ENCODE peak calls at places on chromosomes 3 and 15, in six cellular contexts. One of them, this sample, is unnamed.

GRCh38 chr15:92864127-92864814 is 35.9 kb upstream of the CHD2 start:
- DNase-seq in OCI-LY7: peak; percentile 51
- DNase-seq in AG04450: no peak
- DNase-seq in astrocyte: no peak
- DNase-seq in spleen: no peak
- DNase-seq in psoas muscle: no peak
- DNase-seq in this sample: no peak

GRCh38 chr15:79680721-79681120 is 216.1 kb downstream of the MTHFS start:
- DNase-seq in OCI-LY7: no peak
- DNase-seq in AG04450: peak; percentile 46
- DNase-seq in astrocyte: peak; percentile 84
- DNase-seq in spleen: no peak
- DNase-seq in psoas muscle: no peak
- DNase-seq in this sample: peak; percentile 56

GRCh38 chr3:14676881-14677280 is 1.9 kb downstream of the C3orf20 start:
- DNase-seq in OCI-LY7: no peak
- DNase-seq in AG04450: no peak
- DNase-seq in astrocyte: no peak
- DNase-seq in spleen: no peak
- DNase-seq in psoas muscle: no peak
- DNase-seq in this sample: no peak

GRCh38 chr3:191210032-191210431 is 11.0 kb downstream of the OSTN start:
- DNase-seq in OCI-LY7: no peak
- DNase-seq in AG04450: no peak
- DNase-seq in astrocyte: no peak
- DNase-seq in spleen: no peak
- DNase-seq in psoas muscle: no peak
- DNase-seq in this sample: no peak

GRCh38 chr15:77762747-77763146 is 130.0 kb upstream of the LINGO1 start:
- DNase-seq in OCI-LY7: no peak
- DNase-seq in AG04450: no peak
- DNase-seq in astrocyte: no peak
- DNase-seq in spleen: no peak
- DNase-seq in psoas muscle: no peak
- DNase-seq in this sample: no peak

GRCh38 chr3:50606596-50606995 is 5.0 kb downstream of the CISH start:
- DNase-seq in OCI-LY7: no peak
- DNase-seq in AG04450: no peak
- DNase-seq in astrocyte: no peak
- DNase-seq in spleen: no peak
- DNase-seq in psoas muscle: no peak
- DNase-seq in this sample: no peak

GRCh38 chr15:80785335-80785734 is 6.2 kb downstream of the CEMIP start:
- DNase-seq in OCI-LY7: no peak
- DNase-seq in AG04450: no peak
- DNase-seq in astrocyte: no peak
- DNase-seq in spleen: no peak
- DNase-seq in psoas muscle: no peak
- DNase-seq in this sample: peak; percentile 10

GRCh38 chr3:151394611-151395010 is 10.1 kb upstream of the P2RY12 start:
- DNase-seq in OCI-LY7: no peak
- DNase-seq in AG04450: no peak
- DNase-seq in astrocyte: no peak
- DNase-seq in spleen: no peak
- DNase-seq in psoas muscle: no peak
- DNase-seq in this sample: no peak

GRCh38 chr3:171163724-171164465 is 137.4 kb upstream of the SLC2A2 start:
- DNase-seq in OCI-LY7: no peak
- DNase-seq in AG04450: no peak
- DNase-seq in astrocyte: no peak
- DNase-seq in spleen: no peak
- DNase-seq in psoas muscle: no peak
- DNase-seq in this sample: no peak

GRCh38 chr3:156448300-156448699 is 106.6 kb downstream of the SSR3 start:
- DNase-seq in OCI-LY7: peak; percentile 36
- DNase-seq in AG04450: no peak
- DNase-seq in astrocyte: no peak
- DNase-seq in spleen: no peak
- DNase-seq in psoas muscle: no peak
- DNase-seq in this sample: peak; percentile 46

GRCh38 chr3:149576071-149576564 is 81.7 kb downstream of the WWTR1 start:
- DNase-seq in OCI-LY7: no peak
- DNase-seq in AG04450: peak; percentile 90
- DNase-seq in astrocyte: peak; percentile 99
- DNase-seq in spleen: no peak
- DNase-seq in psoas muscle: no peak
- DNase-seq in this sample: peak; percentile 98

GRCh38 chr3:13850161-13850945 is 29.5 kb downstream of the WNT7A start:
- DNase-seq in OCI-LY7: no peak
- DNase-seq in AG04450: no peak
- DNase-seq in astrocyte: peak; percentile 12
- DNase-seq in spleen: peak; percentile 68
- DNase-seq in psoas muscle: no peak
- DNase-seq in this sample: no peak

GRCh38 chr3:170862618-170863374 is 7.2 kb downstream of the RPL22L1 start:
- DNase-seq in OCI-LY7: no peak
- DNase-seq in AG04450: no peak
- DNase-seq in astrocyte: peak; percentile 32
- DNase-seq in spleen: no peak
- DNase-seq in psoas muscle: no peak
- DNase-seq in this sample: peak; percentile 27

GRCh38 chr3:48662753-48663488 is at the start of gene CELSR3:
- DNase-seq in OCI-LY7: peak; percentile 95
- DNase-seq in AG04450: peak; percentile 85
- DNase-seq in astrocyte: peak; percentile 84
- DNase-seq in spleen: no peak
- DNase-seq in psoas muscle: peak; percentile 61
- DNase-seq in this sample: peak; percentile 90

GRCh38 chr3:25412269-25412668 is 15.8 kb upstream of the RARB start:
- DNase-seq in OCI-LY7: no peak
- DNase-seq in AG04450: no peak
- DNase-seq in astrocyte: no peak
- DNase-seq in spleen: no peak
- DNase-seq in psoas muscle: no peak
- DNase-seq in this sample: peak; percentile 57

GRCh38 chr3:142574665-142575064 is 3.9 kb downstream of the ATR start:
- DNase-seq in OCI-LY7: no peak
- DNase-seq in AG04450: no peak
- DNase-seq in astrocyte: no peak
- DNase-seq in spleen: no peak
- DNase-seq in psoas muscle: no peak
- DNase-seq in this sample: no peak

GRCh38 chr3:142580061-142580423 is 1.5 kb upstream of the ATR start:
- DNase-seq in OCI-LY7: no peak
- DNase-seq in AG04450: no peak
- DNase-seq in astrocyte: no peak
- DNase-seq in spleen: no peak
- DNase-seq in psoas muscle: no peak
- DNase-seq in this sample: no peak

GRCh38 chr3:142578309-142579223 is at the start of gene ATR:
- DNase-seq in OCI-LY7: peak; percentile 97
- DNase-seq in AG04450: peak; percentile 83
- DNase-seq in astrocyte: peak; percentile 91
- DNase-seq in spleen: peak; percentile 99
- DNase-seq in psoas muscle: peak; percentile 99
- DNase-seq in this sample: peak; percentile 97

GRCh38 chr3:142577701-142578308 is 728 bp downstream of the ATR start:
- DNase-seq in OCI-LY7: no peak
- DNase-seq in AG04450: no peak
- DNase-seq in astrocyte: peak; percentile 37
- DNase-seq in spleen: no peak
- DNase-seq in psoas muscle: no peak
- DNase-seq in this sample: peak; percentile 52

DNA sequence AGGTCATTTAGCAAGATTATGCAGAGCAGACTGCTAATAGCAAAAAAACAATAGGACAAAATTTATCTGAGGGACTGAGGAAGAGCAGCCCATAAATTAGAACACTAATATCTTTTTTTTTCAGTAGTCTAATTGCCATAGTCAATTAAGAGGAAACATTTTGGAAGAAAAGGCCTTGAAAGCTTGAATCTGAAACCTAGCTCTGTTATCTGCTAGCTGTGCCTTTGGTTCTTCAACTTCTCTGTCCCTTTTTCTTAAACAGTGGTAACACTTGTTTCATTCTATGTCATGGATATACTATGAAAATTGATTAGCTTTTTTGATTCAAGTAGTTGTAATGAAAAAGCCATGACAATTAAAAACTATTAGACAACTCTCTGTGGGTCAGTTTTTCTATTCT is 1.7 kb downstream of the ATR start:
- DNase-seq in OCI-LY7: no peak
- DNase-seq in AG04450: no peak
- DNase-seq in astrocyte: no peak
- DNase-seq in spleen: no peak
- DNase-seq in psoas muscle: no peak
- DNase-seq in this sample: no peak
- H3K4me3 ChIP-seq in OCI-LY7: peak overlapping the region; percentile 97
- H3K4me3 ChIP-seq in AG04450: no peak overlapping the region
- H3K4me3 ChIP-seq in astrocyte: no peak overlapping the region
- H3K4me3 ChIP-seq in spleen: no peak overlapping the region
- H3K4me3 ChIP-seq in psoas muscle: no peak overlapping the region
- H3K4me3 ChIP-seq in this sample: no peak overlapping the region

GRCh38 chr3:123880998-123881561 is 3.1 kb downstream of the MYLK start:
- DNase-seq in OCI-LY7: no peak
- DNase-seq in AG04450: peak; percentile 13
- DNase-seq in astrocyte: peak; percentile 42
- DNase-seq in spleen: no peak
- DNase-seq in psoas muscle: no peak
- DNase-seq in this sample: peak; percentile 60

GRCh38 chr3:123877965-123878364 is 6.2 kb downstream of the MYLK start:
- DNase-seq in OCI-LY7: no peak
- DNase-seq in AG04450: no peak
- DNase-seq in astrocyte: no peak
- DNase-seq in spleen: no peak
- DNase-seq in psoas muscle: no peak
- DNase-seq in this sample: no peak

GRCh38 chr3:123878807-123879206 is 5.3 kb downstream of the MYLK start:
- DNase-seq in OCI-LY7: no peak
- DNase-seq in AG04450: no peak
- DNase-seq in astrocyte: no peak
- DNase-seq in spleen: no peak
- DNase-seq in psoas muscle: no peak
- DNase-seq in this sample: no peak

GRCh38 chr3:123877466-123877865 is 6.7 kb downstream of the MYLK start:
- DNase-seq in OCI-LY7: no peak
- DNase-seq in AG04450: no peak
- DNase-seq in astrocyte: no peak
- DNase-seq in spleen: no peak
- DNase-seq in psoas muscle: no peak
- DNase-seq in this sample: no peak

GRCh38 chr3:123876858-123877257 is 7.3 kb downstream of the MYLK start:
- DNase-seq in OCI-LY7: no peak
- DNase-seq in AG04450: no peak
- DNase-seq in astrocyte: no peak
- DNase-seq in spleen: no peak
- DNase-seq in psoas muscle: no peak
- DNase-seq in this sample: no peak
- TF ChIP-seq CTCF in OCI-LY7: peak; percentile 71
- TF ChIP-seq CTCF in AG04450: peak; percentile 24
- TF ChIP-seq CTCF in astrocyte: peak; percentile 5
- TF ChIP-seq CTCF in spleen: no peak
- TF ChIP-seq CTCF in psoas muscle: no peak
- TF ChIP-seq CTCF in this sample: peak; percentile 7

DNA sequence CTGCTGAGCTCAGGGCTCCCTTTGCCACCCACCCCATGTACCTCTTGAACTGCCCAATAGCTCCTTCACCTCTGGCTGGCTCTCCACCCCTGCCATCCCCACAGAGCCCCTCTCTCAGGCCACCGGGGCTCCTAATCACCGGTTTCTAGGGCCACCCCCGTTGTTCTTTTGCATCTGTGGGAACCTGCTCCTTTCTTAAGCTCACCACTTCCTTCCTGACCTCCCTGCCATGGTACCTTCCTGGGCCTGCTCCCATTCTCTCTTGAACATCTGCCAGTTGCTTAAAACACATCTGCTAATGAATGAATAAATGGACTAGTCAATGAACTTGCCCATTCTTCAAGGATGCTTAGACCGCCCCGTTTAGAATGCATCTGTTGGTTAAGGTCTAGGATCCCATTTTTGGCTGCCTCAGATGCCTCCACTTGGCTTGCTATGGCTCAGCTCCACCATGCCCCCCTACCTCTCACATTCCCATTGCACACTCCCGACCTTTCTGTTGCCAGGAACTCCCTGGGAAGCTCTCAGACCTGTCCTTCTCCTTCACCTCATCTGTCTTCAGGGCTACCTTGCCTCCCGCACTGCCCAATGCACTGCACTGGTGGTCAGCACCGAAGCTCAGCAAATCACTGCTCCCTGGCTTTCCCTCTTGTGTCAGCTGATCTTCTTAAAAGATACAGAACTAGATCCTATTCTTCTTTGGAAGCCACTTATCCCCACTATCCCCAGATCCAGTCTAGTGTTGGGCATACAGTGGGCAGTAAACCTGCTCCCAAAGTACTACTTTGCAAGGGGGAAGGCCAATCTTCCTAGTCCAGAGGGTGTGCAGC is 9.1 kb downstream of the AMOTL2 start:
- DNase-seq in OCI-LY7: peak; percentile 32
- DNase-seq in AG04450: no peak
- DNase-seq in astrocyte: no peak
- DNase-seq in spleen: peak; percentile 47
- DNase-seq in psoas muscle: no peak
- DNase-seq in this sample: no peak
- H3K4me3 ChIP-seq in OCI-LY7: no peak overlapping the region
- H3K4me3 ChIP-seq in AG04450: no peak overlapping the region
- H3K4me3 ChIP-seq in astrocyte: no peak overlapping the region
- H3K4me3 ChIP-seq in spleen: no peak overlapping the region
- H3K4me3 ChIP-seq in psoas muscle: no peak overlapping the region
- H3K4me3 ChIP-seq in this sample: no peak overlapping the region

DNA sequence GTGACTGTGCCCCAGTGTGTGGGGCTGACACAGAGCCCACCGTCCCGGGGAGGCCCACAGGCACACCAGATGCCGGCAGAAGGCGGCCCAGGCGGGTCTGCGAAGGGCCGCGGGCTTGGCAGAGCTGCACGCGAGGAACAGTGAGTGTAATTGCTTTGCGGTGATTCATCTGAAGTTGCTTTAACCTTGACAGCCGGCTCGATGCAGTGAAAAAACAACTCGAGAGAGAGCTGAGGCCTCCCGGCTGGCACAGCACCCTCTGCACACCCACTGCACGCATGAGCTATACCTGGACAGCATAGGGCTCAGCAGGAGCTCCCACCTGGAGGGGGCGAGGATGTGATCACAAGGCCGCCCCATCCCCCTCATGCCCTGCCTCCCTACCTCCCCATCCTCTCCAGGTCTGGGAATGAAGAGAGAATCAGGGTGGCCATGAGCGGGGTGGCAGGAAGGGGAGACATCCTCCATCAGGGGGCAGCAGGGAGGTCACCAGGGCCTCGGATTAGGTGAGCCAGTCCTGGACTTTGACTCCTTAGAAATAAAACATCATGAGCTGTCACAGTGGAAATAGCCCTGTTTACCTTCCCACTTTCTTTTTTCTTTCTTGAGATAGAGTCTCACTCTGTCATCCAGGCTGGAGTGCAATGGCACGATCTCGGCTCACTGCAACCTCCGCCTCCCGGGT is 172.6 kb downstream of the MEGF11 start:
- DNase-seq in OCI-LY7: no peak
- DNase-seq in AG04450: peak; percentile 30
- DNase-seq in astrocyte: peak; percentile 65
- DNase-seq in spleen: no peak
- DNase-seq in psoas muscle: no peak
- DNase-seq in this sample: peak; percentile 58
- TF ChIP-seq CTCF in OCI-LY7: peak; percentile 45
- TF ChIP-seq CTCF in AG04450: no peak
- TF ChIP-seq CTCF in astrocyte: no peak
- TF ChIP-seq CTCF in spleen: no peak
- TF ChIP-seq CTCF in psoas muscle: no peak
- TF ChIP-seq CTCF in this sample: no peak

GRCh38 chr15:70101459-70102113 is 3.9 kb upstream of the TLE3 start:
- DNase-seq in OCI-LY7: peak; percentile 65
- DNase-seq in AG04450: peak; percentile 89
- DNase-seq in astrocyte: peak; percentile 93
- DNase-seq in spleen: no peak
- DNase-seq in psoas muscle: peak; percentile 67
- DNase-seq in this sample: peak; percentile 89
- H3K4me3 ChIP-seq in OCI-LY7: peak overlapping the region; percentile 4
- H3K4me3 ChIP-seq in AG04450: peak overlapping the region; percentile 7
- H3K4me3 ChIP-seq in astrocyte: no peak overlapping the region
- H3K4me3 ChIP-seq in spleen: no peak overlapping the region
- H3K4me3 ChIP-seq in psoas muscle: peak overlapping the region; percentile 62
- H3K4me3 ChIP-seq in this sample: no peak overlapping the region

This sample was measured in cardiac fibroblast.